ENCODE peak calls at places on chromosome 1, in four cellular contexts. W, E, F and C are unnamed samples.

GRCh38 chr1:10958614-10959013 is 53.8 kb upstream of the TARDBP start:
- DNase-seq in W (no peak), E (no peak), F (no peak), C (no peak)

GRCh38 chr1:8600336-8600735 is 217.1 kb downstream of the RERE start:
- DNase-seq in W (no peak), E (no peak), F (no peak), C (no peak)

GRCh38 chr1:23530089-23530749 is 814 bp downstream of the E2F2 start:
- DNase-seq in W (no peak), E (no peak), F (no peak), C (no peak)

GRCh38 chr1:17887646-17888395 is 132.7 kb downstream of the ACTL8 start:
- DNase-seq in W (no peak), E (no peak), F (no peak), C (no peak)

GRCh38 chr1:244915736-244916135 is 51.4 kb upstream of the HNRNPU start:
- DNase-seq in W (no peak), E (no peak), F (no peak), C (no peak)

GRCh38 chr1:99533909-99534907 is 111.7 kb upstream of the PALMD start:
- DNase-seq in W (no peak), E (no peak), F (no peak), C (no peak)

GRCh38 chr1:202213361-202214088 is 19.9 kb downstream of the LGR6 start:
- DNase-seq in W (no peak), E (no peak), F (no peak), C (no peak)

GRCh38 chr1:155256101-155256852 is 994 bp upstream of the ENTREP3 start:
- DNase-seq in W (no peak), E (no peak), F (no peak), C (no peak)

GRCh38 chr1:240611619-240612490 is at the start of gene GREM2:
- DNase-seq in W (no peak), E (peak), F (peak), C (peak)

GRCh38 chr1:50750021-50750619 is 209.9 kb downstream of the FAF1 start:
- DNase-seq in W (no peak), E (no peak), F (no peak), C (peak)

GRCh38 chr1:21865943-21866628 is 54.0 kb downstream of the LDLRAD2 start:
- DNase-seq in W (no peak), E (peak), F (no peak), C (no peak)

GRCh38 chr1:171911506-171911905 is 70.2 kb downstream of the DNM3 start:
- DNase-seq in W (no peak), E (no peak), F (no peak), C (no peak)

GRCh38 chr1:183622884-183623785 is 12.4 kb downstream of the ARPC5 start:
- DNase-seq in W (peak), E (peak), F (no peak), C (peak)

GRCh38 chr1:108831225-108831624 is 25.7 kb downstream of the AKNAD1 start:
- DNase-seq in W (no peak), E (no peak), F (no peak), C (no peak)

GRCh38 chr1:185987611-185988441 is 253.6 kb downstream of the HMCN1 start:
- DNase-seq in W (no peak), E (no peak), F (no peak), C (no peak)

GRCh38 chr1:238581332-238581731 is 690.6 kb upstream of the ZP4 start:
- DNase-seq in W (no peak), E (no peak), F (no peak), C (no peak)

GRCh38 chr1:151457911-151458882 is 1.1 kb downstream of the POGZ start:
- DNase-seq in W (peak), E (peak), F (no peak), C (peak)

GRCh38 chr1:172163479-172164215 is 256.8 kb upstream of the C1orf105 start:
- DNase-seq in W (no peak), E (no peak), F (no peak), C (no peak)

GRCh38 chr1:1461721-1462317 is 9.7 kb upstream of the ATAD3B start:
- DNase-seq in W (no peak), E (no peak), F (no peak), C (no peak)

GRCh38 chr1:55912438-55912837 is 666.9 kb downstream of the PLPP3 start:
- DNase-seq in W (no peak), E (no peak), F (no peak), C (no peak)

GRCh38 chr1:232191560-232191959 is 438.4 kb downstream of the SIPA1L2 start:
- DNase-seq in W (no peak), E (no peak), F (no peak), C (no peak)

GRCh38 chr1:213122514-213122929 is 71.5 kb downstream of the RPS6KC1 start:
- DNase-seq in W (no peak), E (no peak), F (no peak), C (no peak)

GRCh38 chr1:94048413-94049164 is 72.4 kb downstream of the ABCA4 start:
- DNase-seq in W (no peak), E (no peak), F (no peak), C (no peak)

GRCh38 chr1:65434255-65434654 is 13.8 kb downstream of the LEPR start:
- DNase-seq in W (no peak), E (no peak), F (no peak), C (no peak)
- TF ChIP-seq CTCF in W (peak), E (no peak), F (no peak), C (peak)

GRCh38 chr1:61052393-61053280 is 29.7 kb upstream of the NFIA start:
- DNase-seq in W (no peak), E (no peak), F (no peak), C (no peak)

GRCh38 chr1:61054636-61055035 is 27.7 kb upstream of the NFIA start:
- DNase-seq in W (no peak), E (no peak), F (no peak), C (no peak)

GRCh38 chr1:61055110-61055614 is 27.2 kb upstream of the NFIA start:
- DNase-seq in W (no peak), E (no peak), F (no peak), C (no peak)

GRCh38 chr1:61053281-61053711 is 29.1 kb upstream of the NFIA start:
- DNase-seq in W (no peak), E (no peak), F (no peak), C (no peak)

DNA sequence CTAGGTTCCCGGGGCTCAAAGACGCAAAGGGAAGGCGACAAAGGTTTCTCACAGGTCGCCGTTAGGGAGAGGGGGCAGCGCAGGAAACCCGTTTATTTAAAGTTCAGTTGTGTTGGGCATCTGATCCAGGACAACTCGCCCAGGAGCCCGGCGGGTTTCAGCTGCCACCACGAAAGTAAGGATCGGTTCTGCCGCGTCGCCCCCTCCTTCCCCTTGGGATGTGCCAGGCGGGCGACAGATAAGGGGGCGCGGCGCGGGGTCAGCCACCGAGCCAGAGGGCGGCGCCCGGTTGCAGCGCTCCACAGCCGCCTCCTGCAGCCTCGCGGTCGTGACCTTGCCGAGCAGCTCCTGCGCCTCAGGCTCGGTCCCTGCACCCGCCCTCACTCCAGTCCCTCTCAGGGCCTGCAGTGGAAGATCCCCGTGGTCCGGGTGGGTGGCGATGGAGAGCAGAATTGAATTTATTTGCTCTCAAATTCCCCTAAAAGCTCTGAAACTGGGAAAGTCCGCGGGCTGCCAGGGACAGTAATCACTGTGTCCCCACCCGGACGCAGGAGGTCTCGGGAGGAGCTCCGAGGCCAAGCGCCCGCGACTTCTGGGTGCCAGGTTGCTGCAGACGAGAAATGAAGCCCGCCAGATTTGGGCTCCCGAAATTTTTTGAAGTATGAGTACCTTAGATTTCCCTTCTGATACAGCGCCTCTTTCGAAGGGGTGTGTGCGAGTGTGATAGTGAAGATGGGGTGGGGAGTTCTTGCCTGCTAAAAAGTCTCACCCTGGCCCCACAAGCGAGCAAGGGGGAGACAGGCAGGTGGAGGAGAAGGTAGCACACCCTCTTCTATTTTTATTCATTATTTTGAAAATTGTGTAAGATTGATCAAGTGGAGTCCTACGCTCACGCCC is 28.4 kb upstream of the NFIA start:
- DNase-seq in W (peak), E (no peak), F (no peak), C (no peak)
- TF ChIP-seq CTCF in W (no peak), E (no peak), F (no peak), C (no peak)

GRCh38 chr1:6545276-6545934 is 8.9 kb downstream of the NOL9 start:
- DNase-seq in W (no peak), E (no peak), F (no peak), C (no peak)

GRCh38 chr1:6546326-6546725 is 8.0 kb downstream of the NOL9 start:
- DNase-seq in W (no peak), E (no peak), F (no peak), C (no peak)

GRCh38 chr1:6544831-6545230 is 9.5 kb downstream of the NOL9 start:
- DNase-seq in W (no peak), E (no peak), F (no peak), C (no peak)

GRCh38 chr1:6547301-6547700 is 7.0 kb downstream of the NOL9 start:
- DNase-seq in W (no peak), E (no peak), F (no peak), C (no peak)
- TF ChIP-seq CTCF in W (no peak), E (no peak), F (no peak), C (no peak)

GRCh38 chr1:182015360-182015759 is 46.2 kb downstream of the ZNF648 start:
- DNase-seq in W (no peak), E (peak), F (no peak), C (no peak)
- TF ChIP-seq CTCF in W (peak), E (peak), F (no peak), C (peak)

DNA sequence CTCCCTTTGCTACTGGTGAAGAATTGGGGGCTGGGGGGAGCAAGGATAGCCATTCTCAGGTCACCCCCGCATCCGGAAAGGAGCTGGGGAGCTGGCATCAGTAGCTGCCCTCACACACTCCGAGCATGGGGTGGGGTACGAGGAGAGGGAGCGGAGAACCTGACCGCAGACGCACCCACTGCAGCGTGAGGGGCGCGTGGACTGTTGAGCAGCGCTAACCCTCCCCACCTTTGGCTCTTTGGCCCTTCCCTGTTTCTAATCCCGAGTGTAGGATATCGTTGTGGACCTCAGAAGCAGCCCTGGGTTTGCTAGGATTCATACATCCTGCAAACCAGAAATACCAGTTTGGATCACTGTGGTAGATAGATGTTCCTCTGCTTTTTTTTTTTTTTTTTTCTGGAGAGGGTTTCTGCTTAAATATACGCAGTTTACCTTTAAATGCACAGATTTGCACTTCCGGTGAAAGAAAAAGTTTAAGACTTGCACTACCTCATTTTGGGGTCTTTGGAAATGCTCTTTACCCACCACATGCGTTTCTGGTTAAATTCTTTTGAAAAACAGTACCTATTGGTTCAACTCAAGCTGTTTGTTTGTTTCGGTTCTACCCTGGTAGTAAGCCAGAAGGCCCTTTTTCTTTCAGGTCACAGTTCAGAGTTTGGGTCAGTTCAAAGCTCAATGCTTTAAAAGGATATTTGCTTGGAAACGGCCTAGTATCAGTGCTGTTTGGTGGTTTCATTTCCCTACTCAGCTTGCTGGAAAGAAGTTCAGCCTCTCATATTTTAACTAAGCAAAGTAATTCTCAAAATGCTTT is 821 bp downstream of the DDI2 start:
- DNase-seq in W (peak), E (peak), F (no peak), C (no peak)
- TF ChIP-seq CTCF in W (no peak), E (no peak), F (no peak), C (no peak)

GRCh38 chr1:182484531-182485257 is 34.7 kb downstream of the RGSL1 start:
- DNase-seq in W (no peak), E (peak), F (no peak), C (no peak)
- TF ChIP-seq CTCF in W (peak), E (peak), F (no peak), C (peak)

GRCh38 chr1:234848972-234849641 is 239.1 kb upstream of the IRF2BP2 start:
- DNase-seq in W (no peak), E (no peak), F (no peak), C (no peak)
- TF ChIP-seq CTCF in W (peak), E (no peak), F (no peak), C (no peak)